ENCODE peak calls at places on chromosomes 3 and 15, in eight cellular contexts. O is upper lobe of right lung; F is heart left ventricle; M is cardiac muscle cell; P is CD4-positive, alpha-beta T cell; R is heart right ventricle; Q is pancreas; K is HL-60. A is an unnamed sample.
A peak's percentile ranks its signal among the peaks of the same experiment; 100 is the strongest.

GRCh38 chr15:89912674-89913396 is at the start of gene ARPIN:
- DNase-seq in O (peak; percentile 83), F (peak; percentile 83), M (peak; percentile 79), P (no peak), R (peak; percentile 72), Q (peak; percentile 64), K (no peak), A (peak; percentile 35)

GRCh38 chr3:48739955-48740823 is 23.2 kb upstream of the IP6K2 start:
- DNase-seq in O (peak; percentile 91), F (peak; percentile 95), M (peak; percentile 82), P (peak; percentile 31), R (peak; percentile 92), Q (peak; percentile 87), K (peak; percentile 58), A (peak; percentile 94)

GRCh38 chr15:31399544-31400171 is 73.0 kb downstream of the KLF13 start:
- DNase-seq in O (no peak), F (no peak), M (no peak), P (no peak), R (peak; percentile 17), Q (no peak), K (no peak), A (no peak)

GRCh38 chr3:143811602-143812001 is 36.7 kb downstream of the SLC9A9 start:
- DNase-seq in O (no peak), F (peak; percentile 63), M (no peak), P (no peak), R (peak; percentile 25), Q (no peak), K (no peak), A (peak; percentile 81)

GRCh38 chr3:149016669-149017541 is 25.6 kb downstream of the GYG1 start:
- DNase-seq in O (no peak), F (no peak), M (no peak), P (no peak), R (no peak), Q (no peak), K (no peak), A (no peak)

GRCh38 chr3:72462611-72463011 is 385.6 kb downstream of the SHQ1 start:
- DNase-seq in O (no peak), F (no peak), M (no peak), P (no peak), R (peak; percentile 18), Q (no peak), K (no peak), A (no peak)

GRCh38 chr3:47342156-47342555 is 38.7 kb upstream of the PTPN23 start:
- DNase-seq in O (no peak), F (no peak), M (no peak), P (no peak), R (no peak), Q (no peak), K (no peak), A (no peak)

GRCh38 chr3:110955301-110955880 is 116.2 kb upstream of the NECTIN3 start:
- DNase-seq in O (no peak), F (no peak), M (no peak), P (no peak), R (no peak), Q (no peak), K (no peak), A (no peak)

GRCh38 chr3:192747746-192748145 is 20.4 kb upstream of the FGF12 start:
- DNase-seq in O (no peak), F (no peak), M (no peak), P (no peak), R (no peak), Q (no peak), K (no peak), A (no peak)

GRCh38 chr3:152773633-152774032 is 61.3 kb upstream of the P2RY1 start:
- DNase-seq in O (no peak), F (no peak), M (no peak), P (no peak), R (no peak), Q (no peak), K (no peak), A (no peak)

GRCh38 chr3:48690846-48691458 is 5.2 kb upstream of the NCKIPSD start:
- DNase-seq in O (no peak), F (no peak), M (no peak), P (no peak), R (no peak), Q (no peak), K (no peak), A (no peak)

GRCh38 chr3:42501321-42501680 is 1.1 kb upstream of the VIPR1 start:
- DNase-seq in O (no peak), F (no peak), M (peak; percentile 55), P (no peak), R (no peak), Q (no peak), K (no peak), A (no peak)

GRCh38 chr3:36944641-36945270 is at the start of gene TRANK1:
- DNase-seq in O (peak; percentile 89), F (peak; percentile 77), M (peak; percentile 15), P (peak; percentile 73), R (peak; percentile 49), Q (peak; percentile 25), K (peak; percentile 61), A (peak; percentile 83)

GRCh38 chr3:150960708-150961684 is 11.5 kb downstream of the CLRN1 start:
- DNase-seq in O (no peak), F (no peak), M (no peak), P (no peak), R (no peak), Q (no peak), K (no peak), A (no peak)
- H3K27ac ChIP-seq in O (no peak overlapping the region), F (no peak overlapping the region), M (no peak overlapping the region), P (no peak overlapping the region), R (no peak overlapping the region), Q (no peak overlapping the region), K (no peak overlapping the region), A (no peak overlapping the region)

GRCh38 chr15:100897201-100897872 is 17.7 kb downstream of the ALDH1A3 start:
- DNase-seq in O (no peak), F (no peak), M (no peak), P (no peak), R (no peak), Q (no peak), K (no peak), A (no peak)

GRCh38 chr15:100897873-100898490 is 18.4 kb downstream of the ALDH1A3 start:
- DNase-seq in O (no peak), F (no peak), M (no peak), P (no peak), R (no peak), Q (no peak), K (no peak), A (no peak)

GRCh38 chr15:100893964-100894295 is 14.3 kb downstream of the ALDH1A3 start:
- DNase-seq in O (no peak), F (no peak), M (no peak), P (no peak), R (no peak), Q (no peak), K (no peak), A (no peak)

GRCh38 chr15:100893261-100893963 is 13.8 kb downstream of the ALDH1A3 start:
- DNase-seq in O (no peak), F (no peak), M (no peak), P (no peak), R (no peak), Q (no peak), K (no peak), A (no peak)

GRCh38 chr15:100895721-100896120 is 16.1 kb downstream of the ALDH1A3 start:
- DNase-seq in O (no peak), F (no peak), M (no peak), P (no peak), R (no peak), Q (no peak), K (no peak), A (no peak)
- H3K27ac ChIP-seq in O (no peak overlapping the region), F (no peak overlapping the region), M (no peak overlapping the region), P (no peak overlapping the region), R (no peak overlapping the region), Q (no peak overlapping the region), K (no peak overlapping the region), A (no peak overlapping the region)

GRCh38 chr3:15291589-15292541 is 40.5 kb downstream of the SH3BP5 start:
- DNase-seq in O (no peak), F (no peak), M (no peak), P (peak; percentile 38), R (no peak), Q (no peak), K (peak; percentile 76), A (no peak)

GRCh38 chr3:15294914-15295313 is 37.5 kb downstream of the SH3BP5 start:
- DNase-seq in O (no peak), F (no peak), M (no peak), P (no peak), R (no peak), Q (no peak), K (peak; percentile 67), A (peak; percentile 78)

GRCh38 chr3:15290731-15291130 is 41.7 kb downstream of the SH3BP5 start:
- DNase-seq in O (no peak), F (no peak), M (no peak), P (no peak), R (no peak), Q (no peak), K (no peak), A (no peak)

GRCh38 chr3:15295506-15295905 is 36.9 kb downstream of the SH3BP5 start:
- DNase-seq in O (no peak), F (no peak), M (no peak), P (no peak), R (no peak), Q (no peak), K (peak; percentile 88), A (peak; percentile 63)

GRCh38 chr3:15292765-15293522 is 39.4 kb downstream of the SH3BP5 start:
- DNase-seq in O (peak; percentile 71), F (no peak), M (no peak), P (no peak), R (peak; percentile 43), Q (no peak), K (no peak), A (peak; percentile 97)
- H3K27ac ChIP-seq in O (peak overlapping the region; percentile 59), F (no peak overlapping the region), M (no peak overlapping the region), P (peak overlapping the region; percentile 46), R (peak overlapping the region; percentile 49), Q (no peak overlapping the region), K (no peak overlapping the region), A (peak overlapping the region; percentile 84)

GRCh38 chr3:177928156-177928555 is 608.1 kb upstream of the KCNMB2 start:
- DNase-seq in O (no peak), F (no peak), M (no peak), P (no peak), R (no peak), Q (no peak), K (no peak), A (no peak)
- H3K27ac ChIP-seq in O (no peak overlapping the region), F (no peak overlapping the region), M (no peak overlapping the region), P (no peak overlapping the region), R (no peak overlapping the region), Q (no peak overlapping the region), K (no peak overlapping the region), A (no peak overlapping the region)

GRCh38 chr3:4581040-4581439 is 87.9 kb downstream of the ITPR1 start:
- DNase-seq in O (no peak), F (peak; percentile 61), M (no peak), P (no peak), R (no peak), Q (no peak), K (no peak), A (no peak)
- H3K27ac ChIP-seq in O (no peak overlapping the region), F (no peak overlapping the region), M (no peak overlapping the region), P (no peak overlapping the region), R (peak overlapping the region; percentile 35), Q (no peak overlapping the region), K (no peak overlapping the region), A (peak overlapping the region; percentile 82)

A was measured in tibial artery.